ENCODE peak calls at places on chromosomes 2 and 18, in six cellular contexts. Z is PC-3, K is left lung, I is Caco-2, C is BJ, T is tibial artery. S is an unnamed sample.

GRCh38 chr18:41311571-41312240 is 643.3 kb upstream of the PIK3C3 start:
- DNase-seq in Z (no peak), K (no peak), I (no peak), C (no peak), T (no peak), S (no peak)

GRCh38 chr2:1748176-1748740 is 3.9 kb upstream of the PXDN start:
- DNase-seq in Z (no peak), K (no peak), I (no peak), C (no peak), T (no peak), S (no peak)

GRCh38 chr2:46164581-46165301 is 132.5 kb upstream of the EPAS1 start:
- DNase-seq in Z (peak; percentile 99), K (no peak), I (peak; percentile 89), C (peak; percentile 85), T (peak; percentile 83), S (no peak)

GRCh38 chr18:24189007-24189528 is 50.2 kb downstream of the CABYR start:
- DNase-seq in Z (no peak), K (no peak), I (no peak), C (no peak), T (no peak), S (no peak)

GRCh38 chr2:239831272-239831731 is 193.8 kb downstream of the NDUFA10 start:
- DNase-seq in Z (no peak), K (peak; percentile 58), I (no peak), C (no peak), T (no peak), S (no peak)

GRCh38 chr2:95320986-95321767 is 24.0 kb downstream of the KCNIP3 start:
- DNase-seq in Z (no peak), K (peak; percentile 54), I (no peak), C (peak; percentile 85), T (no peak), S (no peak)

GRCh38 chr2:102753563-102754159 is 8.2 kb upstream of the TMEM182 start:
- DNase-seq in Z (peak; percentile 69), K (no peak), I (no peak), C (no peak), T (peak; percentile 43), S (no peak)

GRCh38 chr2:63743976-63744331 is 97.7 kb upstream of the UGP2 start:
- DNase-seq in Z (no peak), K (no peak), I (no peak), C (no peak), T (no peak), S (no peak)

GRCh38 chr18:57797209-57797651 is 5.9 kb downstream of the ATP8B1 start:
- DNase-seq in Z (peak; percentile 62), K (no peak), I (peak; percentile 75), C (no peak), T (no peak), S (no peak)

GRCh38 chr2:30629866-30630265 is 177.4 kb downstream of the CAPN13 start:
- DNase-seq in Z (no peak), K (no peak), I (no peak), C (no peak), T (no peak), S (peak; percentile 39)

GRCh38 chr2:35447210-35447609 is 908.4 kb upstream of the CRIM1 start:
- DNase-seq in Z (no peak), K (no peak), I (no peak), C (no peak), T (no peak), S (no peak)

GRCh38 chr2:232668805-232669444 is 28.2 kb upstream of the GIGYF2 start:
- DNase-seq in Z (peak; percentile 24), K (no peak), I (no peak), C (no peak), T (peak; percentile 36), S (no peak)

GRCh38 chr2:183522441-183522840 is 398.2 kb downstream of the NUP35 start:
- DNase-seq in Z (no peak), K (no peak), I (no peak), C (no peak), T (no peak), S (no peak)

GRCh38 chr2:152571035-152571766 is 146.1 kb downstream of the PRPF40A start:
- DNase-seq in Z (peak; percentile 65), K (no peak), I (no peak), C (no peak), T (peak; percentile 34), S (peak; percentile 16)

GRCh38 chr2:67954125-67954748 is 108.6 kb downstream of the C1D start:
- DNase-seq in Z (no peak), K (no peak), I (no peak), C (no peak), T (no peak), S (no peak)

GRCh38 chr2:69716555-69717120 is 25.3 kb upstream of the ANXA4 start:
- DNase-seq in Z (peak; percentile 80), K (no peak), I (no peak), C (no peak), T (no peak), S (no peak)

GRCh38 chr2:24917086-24917485 is 3.0 kb downstream of the ADCY3 start:
- DNase-seq in Z (no peak), K (no peak), I (no peak), C (no peak), T (no peak), S (no peak)

DNA sequence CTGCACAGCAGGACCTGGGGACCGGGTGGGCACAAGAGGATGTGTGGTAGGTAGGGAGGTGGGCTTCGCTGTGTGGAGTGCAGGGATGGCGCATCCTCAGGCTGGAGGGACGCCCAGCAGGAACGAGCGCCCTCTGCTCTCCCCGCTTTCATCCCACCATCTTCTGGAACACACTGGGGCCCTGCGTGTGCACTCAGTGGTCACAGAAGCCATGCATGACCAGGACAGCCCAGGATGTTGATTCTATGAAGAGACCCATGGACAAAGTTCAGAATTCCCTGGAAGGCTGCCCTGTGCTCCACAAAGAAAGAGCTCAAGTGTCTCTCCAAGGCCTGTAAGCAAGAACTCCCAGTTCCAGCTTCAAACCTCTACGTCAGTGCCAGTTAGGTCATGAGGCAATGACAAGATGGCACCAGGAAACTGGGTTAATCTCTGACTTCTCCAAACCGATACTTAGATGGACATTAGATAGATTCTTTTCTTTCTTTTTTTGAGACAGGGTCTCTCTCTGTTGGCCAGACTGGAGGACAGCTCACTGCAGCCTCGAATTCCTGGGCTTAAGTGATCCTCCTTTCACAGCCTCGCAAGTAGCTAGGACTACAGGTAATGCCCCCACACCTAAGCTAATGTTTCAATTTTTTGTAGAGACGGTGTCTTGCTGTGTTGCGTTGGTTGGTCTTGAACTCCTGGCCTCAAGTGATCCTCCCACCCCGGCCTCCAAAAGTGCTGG is 3.4 kb downstream of the SLC66A2 start:
- DNase-seq in Z (no peak), K (no peak), I (no peak), C (no peak), T (no peak), S (no peak)
- H3K4me3 ChIP-seq in Z (no peak overlapping the region), K (no peak overlapping the region), I (no peak overlapping the region), C (no peak overlapping the region), T (no peak overlapping the region), S (no peak overlapping the region)

GRCh38 chr2:130181338-130181879 is at the start of gene SMPD4:
- DNase-seq in Z (peak; percentile 93), K (peak; percentile 98), I (peak; percentile 98), C (peak; percentile 64), T (peak; percentile 96), S (peak; percentile 46)
- TF ChIP-seq CTCF in Z (no peak), K (no peak), I (no peak), C (no peak), T (no peak), S (no peak)

DNA sequence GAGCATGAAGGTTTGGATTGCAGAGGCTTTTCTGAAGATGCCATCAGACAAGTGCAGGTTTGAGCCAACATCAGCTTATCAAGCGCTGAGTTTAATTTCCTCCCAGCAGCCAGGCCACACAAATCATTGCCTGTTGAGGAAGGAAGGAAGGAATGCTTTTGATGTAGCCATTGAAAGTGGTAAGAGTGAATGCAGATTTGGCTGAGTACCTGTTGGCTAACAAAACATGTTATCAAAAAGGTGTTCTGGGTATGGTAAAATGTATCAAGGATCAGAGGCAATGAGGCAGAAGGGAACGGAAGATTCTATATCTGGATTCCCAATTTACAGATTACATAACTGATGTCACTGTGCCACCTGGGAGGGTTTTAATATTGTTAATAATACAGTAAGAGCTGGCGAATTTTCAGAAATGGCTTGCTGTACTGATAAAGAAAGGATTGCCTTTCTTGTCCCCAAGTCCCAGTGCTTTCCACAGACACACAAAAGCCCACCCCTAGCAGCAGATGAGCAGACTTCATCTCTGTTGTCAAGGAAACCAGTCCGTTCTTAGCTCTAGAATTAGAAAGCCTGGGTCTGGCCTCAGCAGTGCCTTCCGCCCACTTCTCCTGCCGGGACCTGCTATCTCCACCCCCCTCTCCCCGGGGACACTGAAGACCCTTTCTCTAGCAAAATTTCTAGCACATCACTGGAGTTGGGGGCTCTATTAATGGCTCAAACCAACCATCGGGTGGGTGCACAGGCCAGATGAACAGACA is 34.4 kb downstream of the ADD2 start:
- DNase-seq in Z (no peak), K (no peak), I (no peak), C (no peak), T (no peak), S (no peak)
- H3K4me3 ChIP-seq in Z (no peak overlapping the region), K (no peak overlapping the region), I (no peak overlapping the region), C (no peak overlapping the region), T (no peak overlapping the region), S (no peak overlapping the region)

GRCh38 chr2:237604960-237605359 is 14.4 kb upstream of the RAB17 start:
- DNase-seq in Z (peak; percentile 30), K (no peak), I (no peak), C (no peak), T (no peak), S (no peak)
- TF ChIP-seq CTCF in Z (peak; percentile 47), K (no peak), I (peak; percentile 19), C (peak; percentile 36), T (no peak), S (peak; percentile 66)

GRCh38 chr2:222074674-222075073 is 224.1 kb downstream of the PAX3 start:
- DNase-seq in Z (no peak), K (no peak), I (no peak), C (no peak), T (no peak), S (no peak)
- H3K4me3 ChIP-seq in Z (no peak overlapping the region), K (no peak overlapping the region), I (no peak overlapping the region), C (no peak overlapping the region), T (no peak overlapping the region), S (no peak overlapping the region)

GRCh38 chr2:227890495-227891079 is 19.2 kb downstream of the DAW1 start:
- DNase-seq in Z (peak; percentile 80), K (no peak), I (no peak), C (no peak), T (no peak), S (no peak)
- TF ChIP-seq CTCF in Z (peak; percentile 66), K (peak; percentile 58), I (peak; percentile 38), C (peak; percentile 42), T (peak; percentile 64), S (peak; percentile 57)

GRCh38 chr18:10318686-10318960 is 135.8 kb upstream of the APCDD1 start:
- DNase-seq in Z (no peak), K (no peak), I (no peak), C (no peak), T (no peak), S (no peak)

GRCh38 chr18:10315542-10315941 is 138.9 kb upstream of the APCDD1 start:
- DNase-seq in Z (no peak), K (no peak), I (no peak), C (no peak), T (no peak), S (no peak)

GRCh38 chr18:10314111-10314510 is 140.3 kb upstream of the APCDD1 start:
- DNase-seq in Z (no peak), K (no peak), I (no peak), C (no peak), T (no peak), S (no peak)

GRCh38 chr18:10317864-10318685 is 136.4 kb upstream of the APCDD1 start:
- DNase-seq in Z (no peak), K (no peak), I (no peak), C (no peak), T (no peak), S (no peak)

GRCh38 chr18:10316778-10317177 is 137.7 kb upstream of the APCDD1 start:
- DNase-seq in Z (no peak), K (no peak), I (no peak), C (no peak), T (no peak), S (no peak)
- H3K4me3 ChIP-seq in Z (no peak overlapping the region), K (no peak overlapping the region), I (no peak overlapping the region), C (no peak overlapping the region), T (no peak overlapping the region), S (no peak overlapping the region)

S was measured in epithelial cell of proximal tubule.